ENCODE peak calls at places on chromosomes 11 and 22, in four cellular contexts. One of them, this sample, is unnamed.

GRCh38 chr11:134866215-134866614 is 454.2 kb upstream of the B3GAT1 start:
- DNase-seq in stomach: no peak
- DNase-seq in transverse colon: no peak
- DNase-seq in ovary: no peak
- DNase-seq in this sample: no peak

GRCh38 chr22:38416621-38417251 is 38.3 kb downstream of the KCNJ4 start:
- DNase-seq in stomach: peak
- DNase-seq in transverse colon: no peak
- DNase-seq in ovary: no peak
- DNase-seq in this sample: no peak

GRCh38 chr22:29269731-29270474 is 1.8 kb downstream of the EWSR1 start:
- DNase-seq in stomach: no peak
- DNase-seq in transverse colon: no peak
- DNase-seq in ovary: peak
- DNase-seq in this sample: no peak

GRCh38 chr22:17103351-17103750 is 17.8 kb downstream of the TMEM121B start:
- DNase-seq in stomach: no peak
- DNase-seq in transverse colon: no peak
- DNase-seq in ovary: no peak
- DNase-seq in this sample: no peak

GRCh38 chr11:15650105-15650938 is 535.6 kb downstream of the INSC start:
- DNase-seq in stomach: peak
- DNase-seq in transverse colon: peak
- DNase-seq in ovary: peak
- DNase-seq in this sample: peak

GRCh38 chr11:28176231-28176853 is 68.2 kb downstream of the METTL15 start:
- DNase-seq in stomach: no peak
- DNase-seq in transverse colon: no peak
- DNase-seq in ovary: no peak
- DNase-seq in this sample: no peak

GRCh38 chr22:37283393-37283937 is 1.2 kb downstream of the CYTH4 start:
- DNase-seq in stomach: no peak
- DNase-seq in transverse colon: peak
- DNase-seq in ovary: no peak
- DNase-seq in this sample: no peak

GRCh38 chr11:35066783-35067476 is 72.0 kb upstream of the CD44 start:
- DNase-seq in stomach: no peak
- DNase-seq in transverse colon: peak
- DNase-seq in ovary: no peak
- DNase-seq in this sample: no peak

GRCh38 chr11:86152006-86152862 is 83.3 kb upstream of the PICALM start:
- DNase-seq in stomach: no peak
- DNase-seq in transverse colon: no peak
- DNase-seq in ovary: no peak
- DNase-seq in this sample: no peak

GRCh38 chr11:132278801-132279574 is 908.6 kb downstream of the NTM start:
- DNase-seq in stomach: no peak
- DNase-seq in transverse colon: no peak
- DNase-seq in ovary: no peak
- DNase-seq in this sample: no peak

GRCh38 chr11:69603978-69604524 is 36.9 kb upstream of the CCND1 start:
- DNase-seq in stomach: no peak
- DNase-seq in transverse colon: no peak
- DNase-seq in ovary: no peak
- DNase-seq in this sample: no peak

GRCh38 chr22:42472671-42473070 is 40.5 kb upstream of the NFAM1 start:
- DNase-seq in stomach: no peak
- DNase-seq in transverse colon: no peak
- DNase-seq in ovary: no peak
- DNase-seq in this sample: no peak

GRCh38 chr22:42473484-42474193 is 41.4 kb upstream of the NFAM1 start:
- DNase-seq in stomach: no peak
- DNase-seq in transverse colon: no peak
- DNase-seq in ovary: no peak
- DNase-seq in this sample: peak

GRCh38 chr22:42471441-42471840 is 39.2 kb upstream of the NFAM1 start:
- DNase-seq in stomach: no peak
- DNase-seq in transverse colon: no peak
- DNase-seq in ovary: no peak
- DNase-seq in this sample: no peak

GRCh38 chr22:42468841-42469240 is 36.6 kb upstream of the NFAM1 start:
- DNase-seq in stomach: no peak
- DNase-seq in transverse colon: no peak
- DNase-seq in ovary: no peak
- DNase-seq in this sample: no peak
- TF ChIP-seq EP300 in stomach: no peak
- TF ChIP-seq EP300 in transverse colon: no peak
- TF ChIP-seq EP300 in ovary: no peak
- TF ChIP-seq EP300 in this sample: no peak

GRCh38 chr22:49951001-49951677 is 9.4 kb upstream of the PIM3 start:
- DNase-seq in stomach: peak
- DNase-seq in transverse colon: peak
- DNase-seq in ovary: no peak
- DNase-seq in this sample: no peak
- H3K27ac ChIP-seq in stomach: peak
- H3K27ac ChIP-seq in transverse colon: peak
- H3K27ac ChIP-seq in ovary: no peak
- H3K27ac ChIP-seq in this sample: peak

GRCh38 chr11:123434262-123434661 is 4.2 kb downstream of the GRAMD1B start:
- DNase-seq in stomach: no peak
- DNase-seq in transverse colon: peak
- DNase-seq in ovary: no peak
- DNase-seq in this sample: no peak

GRCh38 chr11:123429851-123430735 is at the start of gene GRAMD1B:
- DNase-seq in stomach: peak
- DNase-seq in transverse colon: peak
- DNase-seq in ovary: peak
- DNase-seq in this sample: no peak

GRCh38 chr11:123429336-123429735 is 733 bp upstream of the GRAMD1B start:
- DNase-seq in stomach: no peak
- DNase-seq in transverse colon: no peak
- DNase-seq in ovary: no peak
- DNase-seq in this sample: no peak

GRCh38 chr11:123430736-123431356 is 777 bp downstream of the GRAMD1B start:
- DNase-seq in stomach: peak
- DNase-seq in transverse colon: peak
- DNase-seq in ovary: peak
- DNase-seq in this sample: peak

GRCh38 chr11:123431619-123432018 is 1.6 kb downstream of the GRAMD1B start:
- DNase-seq in stomach: no peak
- DNase-seq in transverse colon: no peak
- DNase-seq in ovary: no peak
- DNase-seq in this sample: no peak
- H3K4me3 ChIP-seq in stomach: peak
- H3K4me3 ChIP-seq in transverse colon: no peak
- H3K4me3 ChIP-seq in ovary: no peak
- H3K4me3 ChIP-seq in this sample: no peak

GRCh38 chr11:72338266-72338665 is 94.3 kb upstream of the PHOX2A start:
- DNase-seq in stomach: no peak
- DNase-seq in transverse colon: no peak
- DNase-seq in ovary: no peak
- DNase-seq in this sample: no peak
- TF ChIP-seq EP300 in stomach: no peak
- TF ChIP-seq EP300 in transverse colon: no peak
- TF ChIP-seq EP300 in ovary: no peak
- TF ChIP-seq EP300 in this sample: no peak

GRCh38 chr11:57979532-57980079 is 44.1 kb upstream of the OR9Q1 start:
- DNase-seq in stomach: no peak
- DNase-seq in transverse colon: no peak
- DNase-seq in ovary: no peak
- DNase-seq in this sample: no peak

GRCh38 chr11:57977709-57978108 is 46.0 kb upstream of the OR9Q1 start:
- DNase-seq in stomach: peak
- DNase-seq in transverse colon: no peak
- DNase-seq in ovary: no peak
- DNase-seq in this sample: no peak

GRCh38 chr11:57982763-57983162 is 40.9 kb upstream of the OR9Q1 start:
- DNase-seq in stomach: no peak
- DNase-seq in transverse colon: no peak
- DNase-seq in ovary: no peak
- DNase-seq in this sample: no peak

GRCh38 chr11:57980201-57980600 is 43.5 kb upstream of the OR9Q1 start:
- DNase-seq in stomach: no peak
- DNase-seq in transverse colon: no peak
- DNase-seq in ovary: no peak
- DNase-seq in this sample: no peak

DNA sequence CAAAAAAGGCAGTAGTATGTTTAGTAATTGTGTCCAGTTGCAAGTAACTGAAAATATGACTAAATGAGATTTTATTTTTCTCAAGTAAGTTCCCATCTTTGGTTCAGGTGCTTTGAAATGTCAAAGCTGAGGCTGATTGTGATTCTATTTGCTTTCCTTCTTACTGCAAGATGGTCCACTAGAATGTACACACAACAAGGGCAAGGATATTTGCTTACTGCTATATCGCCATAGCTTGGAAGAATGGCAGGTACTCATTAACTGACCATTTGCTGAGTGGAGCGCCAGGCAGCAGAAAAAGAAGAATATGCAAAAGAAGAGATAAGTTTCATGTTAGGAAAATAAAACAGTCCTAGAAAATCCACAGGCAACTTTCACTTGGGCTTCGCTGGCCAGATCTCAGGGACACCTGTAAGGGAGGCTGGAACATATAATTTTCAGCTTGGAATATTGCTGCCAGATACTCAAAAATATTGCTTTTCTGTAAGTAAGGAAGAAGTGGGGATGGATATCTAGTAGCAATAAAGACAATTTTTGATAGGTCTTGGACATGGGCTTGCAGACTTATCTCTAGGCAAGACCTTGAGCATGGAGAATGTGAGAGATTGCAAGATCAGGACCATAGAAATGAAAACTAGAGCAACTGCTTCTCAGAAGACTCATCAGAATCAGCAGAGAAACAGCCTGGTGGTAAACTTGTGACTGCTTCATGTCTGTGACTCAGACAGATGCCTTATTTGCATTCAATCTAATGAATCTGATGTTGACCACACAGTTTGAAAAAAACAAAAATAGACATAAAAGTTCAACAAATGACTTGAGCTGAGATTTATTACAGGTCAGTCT is 44.8 kb upstream of the OR9Q1 start:
- DNase-seq in stomach: no peak
- DNase-seq in transverse colon: no peak
- DNase-seq in ovary: no peak
- DNase-seq in this sample: no peak
- H3K27ac ChIP-seq in stomach: no peak
- H3K27ac ChIP-seq in transverse colon: no peak
- H3K27ac ChIP-seq in ovary: no peak
- H3K27ac ChIP-seq in this sample: no peak

GRCh38 chr11:45209000-45209399 is 62.6 kb downstream of the PRDM11 start:
- DNase-seq in stomach: no peak
- DNase-seq in transverse colon: no peak
- DNase-seq in ovary: peak
- DNase-seq in this sample: no peak

GRCh38 chr11:45210846-45211245 is 64.4 kb downstream of the PRDM11 start:
- DNase-seq in stomach: no peak
- DNase-seq in transverse colon: no peak
- DNase-seq in ovary: peak
- DNase-seq in this sample: no peak

GRCh38 chr11:45211732-45212131 is 65.3 kb downstream of the PRDM11 start:
- DNase-seq in stomach: no peak
- DNase-seq in transverse colon: no peak
- DNase-seq in ovary: no peak
- DNase-seq in this sample: no peak

GRCh38 chr11:45209480-45209879 is 63.0 kb downstream of the PRDM11 start:
- DNase-seq in stomach: no peak
- DNase-seq in transverse colon: no peak
- DNase-seq in ovary: no peak
- DNase-seq in this sample: no peak

DNA sequence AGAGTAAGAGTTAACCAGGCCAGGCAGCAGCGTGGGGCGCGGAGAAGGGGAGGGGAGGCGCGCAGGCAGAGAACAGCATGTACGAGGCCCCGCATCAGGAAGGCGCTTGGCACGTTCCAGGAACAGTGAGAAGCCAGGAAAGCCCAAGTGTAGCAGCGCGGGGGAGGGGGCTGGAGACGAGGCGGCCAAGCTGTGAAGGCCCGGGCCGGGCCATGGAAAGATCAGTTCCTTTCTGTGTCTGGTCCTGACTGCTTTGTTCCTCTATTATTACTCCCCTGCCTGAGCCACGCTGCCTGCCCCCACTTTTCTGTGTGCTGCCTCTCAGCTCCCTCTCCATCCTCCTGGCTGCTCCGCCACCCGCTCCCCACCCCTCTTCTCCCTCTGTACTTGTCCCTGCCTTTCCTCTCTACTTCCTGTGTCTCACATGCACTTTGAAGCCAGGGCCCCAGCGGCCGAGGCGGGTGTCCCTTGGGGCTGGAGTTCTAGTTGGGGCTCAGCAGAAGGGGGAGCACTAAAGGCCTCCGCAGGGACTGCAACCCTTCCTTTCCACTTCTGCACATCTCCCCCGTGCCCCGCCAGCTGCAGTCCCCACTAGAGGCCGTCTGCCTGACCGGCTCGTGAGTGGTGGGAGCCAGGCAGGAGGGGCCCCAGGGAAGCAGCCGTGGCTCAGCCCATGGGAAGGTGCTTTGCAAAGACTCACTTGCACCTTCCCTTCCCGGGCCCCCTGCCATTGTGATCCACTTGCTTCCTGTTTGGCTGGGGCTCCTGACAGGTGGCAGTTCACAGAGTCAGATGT is 63.7 kb downstream of the PRDM11 start:
- DNase-seq in stomach: peak
- DNase-seq in transverse colon: peak
- DNase-seq in ovary: peak
- DNase-seq in this sample: peak
- H3K4me3 ChIP-seq in stomach: no peak
- H3K4me3 ChIP-seq in transverse colon: no peak
- H3K4me3 ChIP-seq in ovary: peak
- H3K4me3 ChIP-seq in this sample: no peak